ENCODE peak calls at places on chromosome X, in five cellular contexts. Z is dorsolateral prefrontal cortex, J is breast epithelium, C is psoas muscle, V is bronchial epithelial cell. Y is an unnamed sample.

GRCh38 chrX:78514852-78515251 is 144.3 kb downstream of the RTL3 start:
- DNase-seq in V (peak; percentile 90), C (no peak), J (no peak), Z (no peak), Y (no peak)

GRCh38 chrX:15751160-15751819 is 13.2 kb downstream of the CA5B start:
- DNase-seq in C (no peak), J (no peak), V (no peak), Z (no peak), Y (peak; percentile 72)

GRCh38 chrX:14939644-14940043 is 66.4 kb downstream of the MOSPD2 start:
- DNase-seq in J (no peak), V (no peak), Z (no peak), C (no peak), Y (no peak)

GRCh38 chrX:140710710-140711109 is 1.2 kb downstream of the LINC00632 start:
- DNase-seq in Z (peak; percentile 73), J (no peak), C (no peak), V (no peak), Y (peak; percentile 39)

GRCh38 chrX:71052721-71053120 is 15.4 kb downstream of the SNX12 start:
- DNase-seq in Z (no peak), V (no peak), J (no peak), C (no peak), Y (no peak)

GRCh38 chrX:35664838-35665237 is 133.3 kb upstream of the MAGEB16 start:
- DNase-seq in V (no peak), J (no peak), Z (no peak), C (no peak), Y (no peak)

GRCh38 chrX:70030242-70030823 is 19.4 kb downstream of the AWAT2 start:
- DNase-seq in C (no peak), J (no peak), Z (no peak), V (peak; percentile 40), Y (peak; percentile 27)

GRCh38 chrX:35292522-35292921 is 349.9 kb downstream of the FAM47B start:
- DNase-seq in Z (no peak), J (no peak), V (no peak), C (no peak), Y (no peak)

GRCh38 chrX:71550578-71550977 is 17.7 kb downstream of the OGT start:
- DNase-seq in C (no peak), J (no peak), V (no peak), Z (no peak), Y (no peak)

GRCh38 chrX:10769696-10770619 is 149.6 kb upstream of the MID1 start:
- DNase-seq in Z (no peak), C (no peak), J (no peak), V (peak; percentile 40), Y (peak; percentile 51)

GRCh38 chrX:97844943-97845342 is 961.2 kb downstream of the RPA4 start:
- DNase-seq in J (no peak), C (no peak), Z (no peak), V (no peak), Y (no peak)

GRCh38 chrX:40867352-40867751 is 132.0 kb upstream of the MED14 start:
- DNase-seq in Z (no peak), C (no peak), J (no peak), V (peak; percentile 60), Y (peak; percentile 52)

GRCh38 chrX:19883878-19884277 is 3.5 kb downstream of the SH3KBP1 start:
- DNase-seq in Z (no peak), C (no peak), V (peak; percentile 63), J (no peak), Y (no peak)

GRCh38 chrX:119775517-119776238 is 15.8 kb downstream of the RPL39 start:
- DNase-seq in J (no peak), Z (no peak), V (no peak), C (no peak), Y (no peak)
- H3K4me3 ChIP-seq in J (no peak overlapping the region), Z (no peak overlapping the region), V (no peak overlapping the region), C (no peak overlapping the region), Y (no peak overlapping the region)

GRCh38 chrX:85243155-85243554 is 424 bp downstream of the SATL1 start:
- DNase-seq in V (no peak), J (no peak), C (no peak), Z (no peak), Y (no peak)
- H3K4me3 ChIP-seq in V (no peak overlapping the region), J (peak overlapping the region; percentile 75), C (peak overlapping the region; percentile 70), Z (peak overlapping the region; percentile 71), Y (peak overlapping the region; percentile 75)

DNA sequence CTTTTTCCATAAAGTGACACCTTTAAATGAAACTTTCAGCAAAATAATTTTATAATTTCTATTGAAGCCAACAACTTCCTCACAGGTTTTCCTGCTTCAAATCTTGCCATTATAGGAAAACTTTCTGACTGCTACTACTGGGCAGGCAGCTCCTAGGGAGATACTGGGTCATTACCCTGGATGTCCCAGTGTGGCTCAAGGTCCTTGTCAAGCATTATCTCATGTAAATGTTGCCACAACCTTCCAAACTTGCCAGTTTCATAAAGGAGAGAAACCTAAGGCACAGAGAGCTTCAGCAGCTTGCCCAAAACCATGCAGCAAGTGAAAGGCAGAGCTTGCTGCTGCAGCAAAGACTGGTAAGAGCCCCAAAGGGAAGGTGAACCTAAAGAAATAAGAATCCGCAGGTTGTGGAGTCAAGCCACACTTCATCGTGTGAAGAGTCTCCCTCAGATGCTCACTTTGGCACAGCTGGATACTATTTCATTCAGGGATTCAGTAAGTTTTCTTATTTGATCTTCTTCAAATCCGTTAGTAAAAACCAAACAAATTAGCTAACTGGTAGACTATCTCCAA is 2.4 kb downstream of the MPP1 start:
- DNase-seq in C (no peak), V (no peak), Z (no peak), J (no peak), Y (no peak)
- H3K4me3 ChIP-seq in C (no peak overlapping the region), V (no peak overlapping the region), Z (no peak overlapping the region), J (no peak overlapping the region), Y (no peak overlapping the region)

GRCh38 chrX:25010784-25011588 is 4.8 kb downstream of the ARX start:
- DNase-seq in C (no peak), Z (no peak), J (no peak), V (no peak), Y (no peak)

GRCh38 chrX:25012433-25012735 is 3.4 kb downstream of the ARX start:
- DNase-seq in C (peak; percentile 57), Z (no peak), V (no peak), J (no peak), Y (no peak)

GRCh38 chrX:25012793-25013592 is 2.8 kb downstream of the ARX start:
- DNase-seq in C (peak; percentile 17), J (no peak), V (no peak), Z (no peak), Y (no peak)

GRCh38 chrX:25013593-25014365 is 2.0 kb downstream of the ARX start:
- DNase-seq in Z (no peak), C (no peak), J (no peak), V (no peak), Y (no peak)

GRCh38 chrX:25011589-25012432 is 4.0 kb downstream of the ARX start:
- DNase-seq in V (no peak), Z (no peak), C (no peak), J (no peak), Y (no peak)
- H3K4me3 ChIP-seq in V (no peak overlapping the region), Z (peak overlapping the region; percentile 47), C (peak overlapping the region; percentile 66), J (no peak overlapping the region), Y (no peak overlapping the region)

GRCh38 chrX:151240237-151240636 is 63.9 kb downstream of the GPR50 start:
- DNase-seq in J (no peak), C (no peak), V (no peak), Z (no peak), Y (no peak)
- H3K4me3 ChIP-seq in J (no peak overlapping the region), C (no peak overlapping the region), V (no peak overlapping the region), Z (no peak overlapping the region), Y (no peak overlapping the region)

GRCh38 chrX:112644713-112645112 is 35.0 kb downstream of the LHFPL1 start:
- DNase-seq in Z (no peak), C (no peak), V (no peak), J (no peak), Y (no peak)
- H3K4me3 ChIP-seq in Z (no peak overlapping the region), C (no peak overlapping the region), V (no peak overlapping the region), J (no peak overlapping the region), Y (no peak overlapping the region)

GRCh38 chrX:96615448-96615847 is 69.2 kb upstream of the DIAPH2 start:
- DNase-seq in C (no peak), V (no peak), Z (no peak), J (no peak), Y (no peak)
- H3K4me3 ChIP-seq in C (no peak overlapping the region), V (no peak overlapping the region), Z (no peak overlapping the region), J (no peak overlapping the region), Y (no peak overlapping the region)

GRCh38 chrX:119757979-119758681 is at the start of gene SOWAHD:
- DNase-seq in C (peak; percentile 34), Z (no peak), V (peak; percentile 6), J (no peak), Y (no peak)

GRCh38 chrX:119755981-119756533 is 2.3 kb upstream of the SOWAHD start:
- DNase-seq in C (no peak), Z (no peak), V (no peak), J (no peak), Y (no peak)

GRCh38 chrX:119757646-119757978 is 776 bp upstream of the SOWAHD start:
- DNase-seq in J (no peak), Z (no peak), C (no peak), V (no peak), Y (no peak)

GRCh38 chrX:119758682-119759332 is 419 bp downstream of the SOWAHD start:
- DNase-seq in Z (no peak), V (peak; percentile 3), J (no peak), C (peak; percentile 17), Y (no peak)

GRCh38 chrX:119756926-119757635 is 1.3 kb upstream of the SOWAHD start:
- DNase-seq in J (no peak), V (no peak), C (no peak), Z (no peak), Y (no peak)
- H3K4me3 ChIP-seq in J (no peak overlapping the region), V (no peak overlapping the region), C (no peak overlapping the region), Z (no peak overlapping the region), Y (no peak overlapping the region)

Y was measured in astrocyte of the spinal cord.